ENCODE peak calls at places on chromosomes 4 and X, in four cellular contexts. One of them, this sample, is unnamed.

GRCh38 chrX:133287860-133288259 is 69.7 kb upstream of the TFDP3 start:
- DNase-seq in AG04450: no peak
- DNase-seq in NCI-H2227 treated with DMSO at 0.1 percent for 48 hours: no peak
- DNase-seq in NCI-H524: no peak
- DNase-seq in this sample: no peak

GRCh38 chrX:72121381-72121780 is 10.3 kb downstream of the RTL5 start:
- DNase-seq in AG04450: peak
- DNase-seq in NCI-H2227 treated with DMSO at 0.1 percent for 48 hours: no peak
- DNase-seq in NCI-H524: no peak
- DNase-seq in this sample: no peak

GRCh38 chrX:113929004-113929403 is 654.9 kb upstream of the HTR2C start:
- DNase-seq in AG04450: no peak
- DNase-seq in NCI-H2227 treated with DMSO at 0.1 percent for 48 hours: peak
- DNase-seq in NCI-H524: peak
- DNase-seq in this sample: no peak

GRCh38 chr4:81921757-81922159 is 450.1 kb upstream of the RASGEF1B start:
- DNase-seq in AG04450: no peak
- DNase-seq in NCI-H2227 treated with DMSO at 0.1 percent for 48 hours: peak
- DNase-seq in NCI-H524: no peak
- DNase-seq in this sample: no peak

GRCh38 chr4:165994706-165995105 is 121.7 kb downstream of the TLL1 start:
- DNase-seq in AG04450: no peak
- DNase-seq in NCI-H2227 treated with DMSO at 0.1 percent for 48 hours: no peak
- DNase-seq in NCI-H524: no peak
- DNase-seq in this sample: no peak

GRCh38 chrX:121642415-121642814 is 595.0 kb downstream of the GLUD2 start:
- DNase-seq in AG04450: no peak
- DNase-seq in NCI-H2227 treated with DMSO at 0.1 percent for 48 hours: no peak
- DNase-seq in NCI-H524: no peak
- DNase-seq in this sample: no peak

GRCh38 chr4:129095811-129096454 is at the start of gene C4orf33:
- DNase-seq in AG04450: peak
- DNase-seq in NCI-H2227 treated with DMSO at 0.1 percent for 48 hours: peak
- DNase-seq in NCI-H524: peak
- DNase-seq in this sample: peak

GRCh38 chr4:151529187-151529586 is 120.2 kb downstream of the FHIP1A start:
- DNase-seq in AG04450: no peak
- DNase-seq in NCI-H2227 treated with DMSO at 0.1 percent for 48 hours: no peak
- DNase-seq in NCI-H524: no peak
- DNase-seq in this sample: no peak

GRCh38 chr4:147049940-147050852 is 104.5 kb upstream of the TTC29 start:
- DNase-seq in AG04450: peak
- DNase-seq in NCI-H2227 treated with DMSO at 0.1 percent for 48 hours: no peak
- DNase-seq in NCI-H524: no peak
- DNase-seq in this sample: no peak

GRCh38 chrX:53262189-53262917 is 19.0 kb downstream of the IQSEC2 start:
- DNase-seq in AG04450: no peak
- DNase-seq in NCI-H2227 treated with DMSO at 0.1 percent for 48 hours: peak
- DNase-seq in NCI-H524: peak
- DNase-seq in this sample: no peak

GRCh38 chr4:57064811-57065711 is 45.1 kb downstream of the IGFBP7 start:
- DNase-seq in AG04450: peak
- DNase-seq in NCI-H2227 treated with DMSO at 0.1 percent for 48 hours: no peak
- DNase-seq in NCI-H524: peak
- DNase-seq in this sample: peak